ENCODE peak calls at places on chromosomes 11 and 22, in six cellular contexts. H is spleen, D is dorsolateral prefrontal cortex, O is K562, G is lower lobe of right lung, Q is Calu3. Y is an unnamed sample.

GRCh38 chr11:132125855-132126841 is 755.7 kb downstream of the NTM start:
- DNase-seq in G (no peak), H (no peak), O (no peak), D (peak), Q (no peak), Y (no peak)

GRCh38 chr11:120680322-120680721 is 168.8 kb downstream of the GRIK4 start:
- DNase-seq in Q (no peak), H (no peak), O (no peak), D (no peak), G (no peak), Y (no peak)

GRCh38 chr11:127003260-127003981 is 2.9 kb upstream of the KIRREL3 start:
- DNase-seq in D (peak), O (peak), Q (peak), H (no peak), G (no peak), Y (peak)

GRCh38 chr11:92269021-92269420 is 44.4 kb downstream of the FAT3 start:
- DNase-seq in H (no peak), G (no peak), Q (peak), O (no peak), D (no peak), Y (no peak)

GRCh38 chr11:130042093-130042591 is 27.6 kb upstream of the APLP2 start:
- DNase-seq in D (no peak), H (no peak), Q (no peak), G (no peak), O (peak), Y (no peak)

GRCh38 chr11:112589132-112589531 is 328.5 kb upstream of the PLET1 start:
- DNase-seq in Q (no peak), O (no peak), H (no peak), G (no peak), D (no peak), Y (no peak)

GRCh38 chr11:116461789-116462188 is 311.0 kb downstream of the BUD13 start:
- DNase-seq in D (peak), Q (no peak), O (no peak), G (no peak), H (no peak), Y (no peak)

GRCh38 chr22:21641417-21641794 is 696 bp upstream of the SDF2L1 start:
- DNase-seq in O (peak), G (peak), D (peak), H (no peak), Q (peak), Y (no peak)

GRCh38 chr11:64364435-64364834 is 5.5 kb downstream of the RPS6KA4 start:
- DNase-seq in G (no peak), D (no peak), H (no peak), Q (no peak), O (no peak), Y (no peak)

GRCh38 chr11:65607614-65608426 is 6.2 kb downstream of the MAP3K11 start:
- DNase-seq in H (no peak), O (no peak), D (no peak), G (no peak), Q (no peak), Y (no peak)

GRCh38 chr22:19179472-19180048 is 1.0 kb upstream of the SLC25A1 start:
- DNase-seq in G (peak), O (peak), D (peak), H (peak), Q (peak), Y (peak)

GRCh38 chr22:22803285-22803853 is 84.2 kb upstream of the IGLL5 start:
- DNase-seq in Q (no peak), H (no peak), G (no peak), O (no peak), D (no peak), Y (no peak)

GRCh38 chr22:32584650-32585049 is 110.0 kb downstream of the FBXO7 start:
- DNase-seq in H (no peak), Q (no peak), G (no peak), O (no peak), D (no peak), Y (no peak)

GRCh38 chr11:119101759-119102423 is at the start of gene DPAGT1:
- DNase-seq in H (peak), G (peak), O (peak), Q (peak), D (peak), Y (peak)

GRCh38 chr11:119100246-119100959 is 1.2 kb downstream of the DPAGT1 start:
- DNase-seq in G (no peak), Q (peak), H (peak), O (no peak), D (no peak), Y (no peak)

GRCh38 chr11:119100960-119101349 is 698 bp downstream of the DPAGT1 start:
- DNase-seq in G (no peak), Q (no peak), D (no peak), O (no peak), H (peak), Y (no peak)

GRCh38 chr11:119099707-119100106 is 1.9 kb downstream of the DPAGT1 start:
- DNase-seq in O (no peak), D (no peak), H (no peak), G (no peak), Q (no peak), Y (no peak)

DNA sequence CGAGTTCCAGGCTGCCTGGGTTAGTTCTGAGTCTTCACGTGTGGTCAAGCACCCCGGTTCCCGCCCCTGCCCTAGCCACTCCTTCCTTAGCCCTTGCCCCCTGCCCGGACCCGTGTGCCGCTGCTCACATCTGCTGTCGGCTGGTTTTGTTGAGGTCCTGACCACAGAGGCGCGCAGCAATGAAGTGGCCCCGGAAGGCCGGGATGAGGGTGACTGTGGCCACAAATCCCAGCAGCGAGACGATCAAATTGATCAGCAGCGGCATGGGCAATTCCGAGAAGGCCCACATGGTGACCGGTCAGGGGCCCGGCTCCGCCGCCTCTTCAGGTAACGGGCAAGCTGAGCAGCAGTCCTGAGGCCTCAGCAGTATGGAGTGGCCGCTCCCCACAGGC is 290 bp downstream of the DPAGT1 start:
- DNase-seq in O (peak), H (no peak), D (no peak), Q (no peak), G (no peak), Y (no peak)
- TF ChIP-seq CTCF in O (no peak), H (no peak), D (peak), Q (no peak), G (no peak), Y (peak)

GRCh38 chr11:44790211-44790610 is 63.4 kb downstream of the TSPAN18 start:
- DNase-seq in Q (no peak), G (no peak), H (peak), O (no peak), D (no peak), Y (no peak)
- TF ChIP-seq CTCF in Q (no peak), G (no peak), H (no peak), O (no peak), D (no peak), Y (no peak)

DNA sequence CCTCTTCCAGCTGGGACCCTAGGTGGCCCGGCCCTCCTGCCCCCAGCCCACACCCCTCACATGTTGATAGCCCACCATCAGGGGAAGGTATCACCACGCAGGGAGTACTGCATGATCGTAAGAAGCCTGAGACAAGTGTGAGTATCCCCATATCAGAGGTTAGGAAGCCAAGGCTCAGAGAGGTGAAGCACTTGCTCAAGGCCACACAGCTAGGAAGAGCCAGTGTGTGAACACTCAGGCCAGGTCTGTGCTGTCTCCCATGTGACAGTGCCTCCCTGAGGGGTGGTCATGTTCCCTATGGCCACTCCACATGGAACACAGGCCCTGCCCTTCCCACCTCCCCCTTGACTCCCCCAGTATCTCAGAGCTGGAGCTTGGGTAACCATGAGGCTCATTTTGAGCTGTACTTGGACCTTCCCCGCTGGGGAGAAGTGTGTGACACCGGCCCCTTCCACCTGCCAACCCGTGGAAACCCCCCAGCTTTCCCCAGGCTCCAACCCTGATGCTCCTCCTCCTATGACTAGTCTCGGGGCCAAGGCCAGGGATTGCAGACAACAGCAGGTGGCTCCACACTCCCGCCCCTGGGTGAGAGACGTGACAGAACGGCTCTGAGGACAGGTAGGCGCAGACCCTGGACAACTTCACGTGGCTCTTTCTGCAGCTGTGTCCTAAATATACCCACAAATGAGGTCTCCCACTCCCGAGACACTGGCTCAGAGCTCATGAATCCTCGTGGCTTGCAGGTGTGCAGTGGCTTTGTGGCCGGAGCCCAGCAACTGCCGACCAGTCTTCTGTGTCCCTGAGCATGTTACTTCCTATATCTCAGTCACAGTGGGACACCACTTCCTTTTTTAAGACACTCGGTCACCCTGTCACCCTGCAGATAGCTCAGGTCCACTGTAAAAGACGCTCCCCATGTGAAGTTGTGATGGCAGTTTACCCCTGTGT is 55.3 kb downstream of the NECTIN1 start:
- DNase-seq in H (peak), O (no peak), D (no peak), G (no peak), Q (no peak), Y (no peak)
- TF ChIP-seq CTCF in H (no peak), O (peak), D (no peak), G (no peak), Q (no peak), Y (no peak)

GRCh38 chr11:103888541-103888951 is 147.9 kb upstream of the DDI1 start:
- DNase-seq in H (no peak), O (no peak), D (peak), Q (peak), G (no peak), Y (no peak)

GRCh38 chr11:103889679-103890078 is 146.8 kb upstream of the DDI1 start:
- DNase-seq in O (no peak), H (no peak), G (no peak), Q (no peak), D (no peak), Y (no peak)

GRCh38 chr11:103890654-103891053 is 145.8 kb upstream of the DDI1 start:
- DNase-seq in H (no peak), D (no peak), O (no peak), G (no peak), Q (no peak), Y (no peak)

GRCh38 chr11:103883856-103884255 is 152.6 kb upstream of the DDI1 start:
- DNase-seq in Q (no peak), H (no peak), O (no peak), D (no peak), G (no peak), Y (no peak)

GRCh38 chr11:103887001-103887680 is 149.3 kb upstream of the DDI1 start:
- DNase-seq in Q (no peak), O (no peak), H (no peak), G (no peak), D (peak), Y (no peak)
- TF ChIP-seq CTCF in Q (no peak), O (no peak), H (no peak), G (no peak), D (no peak), Y (no peak)

GRCh38 chr11:17766590-17766989 is 32.0 kb downstream of the KCNC1 start:
- DNase-seq in O (no peak), H (peak), D (no peak), Q (no peak), G (no peak), Y (no peak)
- TF ChIP-seq CTCF in O (no peak), H (no peak), D (no peak), Q (no peak), G (no peak), Y (no peak)

GRCh38 chr11:77589181-77589520 is 602 bp upstream of the AQP11 start:
- DNase-seq in D (no peak), Q (no peak), H (no peak), G (no peak), O (no peak), Y (no peak)

GRCh38 chr11:77593883-77594282 is 4.1 kb downstream of the AQP11 start:
- DNase-seq in O (no peak), H (no peak), Q (no peak), G (no peak), D (no peak), Y (no peak)

GRCh38 chr11:77590194-77590591 is 440 bp downstream of the AQP11 start:
- DNase-seq in H (no peak), G (no peak), Q (peak), D (peak), O (no peak), Y (no peak)

GRCh38 chr11:77592727-77593126 is 3.0 kb downstream of the AQP11 start:
- DNase-seq in O (no peak), D (no peak), G (no peak), Q (no peak), H (no peak), Y (no peak)

GRCh38 chr11:77589521-77590193 is at the start of gene AQP11:
- DNase-seq in H (peak), D (peak), G (peak), O (peak), Q (peak), Y (peak)
- TF ChIP-seq CTCF in H (no peak), D (peak), G (no peak), O (no peak), Q (no peak), Y (no peak)

DNA sequence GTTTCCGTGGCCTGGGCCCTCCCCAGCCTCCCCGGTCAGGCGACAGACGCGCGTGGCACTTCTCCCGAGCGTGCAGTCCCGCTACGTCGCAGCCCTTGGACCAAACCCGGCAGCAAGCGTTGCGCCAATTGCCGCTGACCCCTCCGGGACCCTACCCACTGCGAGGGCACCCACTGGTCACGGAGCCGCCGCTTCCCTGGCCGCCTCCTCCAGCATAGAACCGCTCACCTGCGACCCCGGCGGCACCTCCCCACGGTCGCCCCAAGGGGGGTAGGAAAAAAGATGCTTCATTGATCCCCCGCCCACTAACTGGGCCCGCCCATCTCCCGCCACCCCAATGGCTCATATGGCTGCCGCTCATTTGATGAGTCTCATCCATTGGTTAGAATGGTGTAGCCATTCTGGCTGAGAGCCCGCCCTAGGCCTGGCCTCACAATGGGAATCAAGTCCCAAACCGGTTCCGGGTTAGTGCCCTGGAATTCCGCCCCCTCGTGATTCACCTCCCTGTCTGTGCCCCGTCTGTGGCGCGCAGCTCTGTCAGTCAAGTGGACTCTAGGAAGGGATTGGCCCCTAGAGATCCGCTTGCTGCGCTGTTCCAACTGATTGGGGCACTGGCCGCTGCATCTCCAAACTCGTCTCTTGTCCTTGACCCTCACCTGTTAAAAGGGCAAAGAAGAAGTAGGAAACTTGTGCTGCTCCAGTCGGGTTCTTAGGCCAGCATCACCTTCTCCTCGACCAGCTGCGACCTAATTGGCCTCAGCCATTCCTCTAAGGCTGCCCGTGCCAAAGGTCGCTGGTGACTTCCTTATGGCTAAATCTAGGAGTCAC is at the start of gene MSANTD4:
- DNase-seq in G (peak), Q (peak), D (peak), O (peak), H (peak), Y (peak)
- TF ChIP-seq CTCF in G (no peak), Q (no peak), D (peak), O (no peak), H (peak), Y (no peak)

GRCh38 chr11:107457558-107458271 is at the start of gene CWF19L2:
- DNase-seq in Q (peak), O (peak), H (peak), G (peak), D (peak), Y (peak)
- TF ChIP-seq CTCF in Q (no peak), O (no peak), H (no peak), G (no peak), D (peak), Y (no peak)